ENCODE peak calls at places on chromosome 11, in five cellular contexts. O is AG09309, M is tibial artery, R is testis, T is GM12864. F is an unnamed sample.
A peak's percentile ranks its signal among the peaks of the same experiment; 100 is the strongest.

GRCh38 chr11:86143429-86144030 is 74.6 kb upstream of the PICALM start:
- DNase-seq in T (peak; percentile 34), R (no peak), O (no peak), M (no peak), F (no peak)

GRCh38 chr11:22666700-22667439 is 459 bp downstream of the GAS2 start:
- DNase-seq in R (peak; percentile 56), O (no peak), T (no peak), M (no peak), F (no peak)

GRCh38 chr11:44941286-44942021 is 9.2 kb downstream of the TP53I11 start:
- DNase-seq in T (no peak), M (no peak), O (no peak), R (no peak), F (no peak)

GRCh38 chr11:111526501-111526900 is 11.9 kb downstream of the HOATZ start:
- DNase-seq in M (no peak), R (no peak), T (peak; percentile 24), O (no peak), F (no peak)

GRCh38 chr11:2724653-2725366 is 25.0 kb upstream of the KCNQ1OT1 start:
- DNase-seq in M (no peak), R (peak; percentile 52), T (no peak), O (no peak), F (no peak)

GRCh38 chr11:61632096-61632495 is 48.1 kb upstream of the DAGLA start:
- DNase-seq in T (no peak), M (no peak), R (peak; percentile 43), O (no peak), F (no peak)

GRCh38 chr11:20110908-20111669 is 49.2 kb downstream of the DBX1 start:
- DNase-seq in T (no peak), O (peak; percentile 95), R (peak; percentile 68), M (no peak), F (peak; percentile 35)

GRCh38 chr11:36131719-36132349 is 157.4 kb downstream of the COMMD9 start:
- DNase-seq in O (no peak), R (peak; percentile 81), T (no peak), M (peak; percentile 65), F (no peak)

GRCh38 chr11:9606799-9607510 is 33.5 kb downstream of the WEE1 start:
- DNase-seq in M (no peak), T (no peak), O (no peak), R (no peak), F (no peak)

GRCh38 chr11:121366038-121366437 is 73.5 kb downstream of the SC5D start:
- DNase-seq in M (no peak), O (no peak), T (no peak), R (no peak), F (no peak)

GRCh38 chr11:13358871-13359270 is 81.3 kb downstream of the BMAL1 start:
- DNase-seq in O (no peak), T (no peak), M (no peak), R (no peak), F (no peak)

GRCh38 chr11:2138436-2139117 is 612 bp downstream of the IGF2 start:
- DNase-seq in M (no peak), T (no peak), R (no peak), O (no peak), F (no peak)

GRCh38 chr11:70834277-70834940 is 418.0 kb downstream of the SHANK2 start:
- DNase-seq in R (no peak), M (no peak), T (no peak), O (no peak), F (no peak)

GRCh38 chr11:27228232-27228631 is 134.8 kb downstream of the CCDC34 start:
- DNase-seq in O (no peak), M (no peak), R (no peak), T (no peak), F (no peak)

GRCh38 chr11:7436657-7437056 is 48.6 kb upstream of the OLFML1 start:
- DNase-seq in R (no peak), T (peak; percentile 39), O (no peak), M (peak; percentile 42), F (no peak)

GRCh38 chr11:1405186-1406020 is 15.7 kb downstream of the BRSK2 start:
- DNase-seq in O (no peak), M (no peak), T (no peak), R (no peak), F (no peak)

GRCh38 chr11:86811637-86812321 is 11.4 kb downstream of the PRSS23 start:
- DNase-seq in O (peak; percentile 34), T (no peak), R (no peak), M (no peak), F (no peak)

GRCh38 chr11:128174465-128175101 is 412.8 kb downstream of the ETS1 start:
- DNase-seq in O (peak; percentile 67), M (no peak), T (no peak), R (no peak), F (no peak)

GRCh38 chr11:121422675-121423074 is 29.4 kb upstream of the SORL1 start:
- DNase-seq in T (peak; percentile 73), O (no peak), R (no peak), M (no peak), F (no peak)

GRCh38 chr11:45289369-45289768 is 3.2 kb upstream of the SYT13 start:
- DNase-seq in O (peak; percentile 5), M (no peak), T (no peak), R (no peak), F (no peak)

GRCh38 chr11:34870548-34871209 is 45.5 kb downstream of the APIP start:
- DNase-seq in T (no peak), O (no peak), M (no peak), R (no peak), F (no peak)

GRCh38 chr11:62857541-62857982 is 18.2 kb upstream of the WDR74 start:
- DNase-seq in R (no peak), T (no peak), O (no peak), M (no peak), F (no peak)

GRCh38 chr11:124900464-124900863 is 2.8 kb upstream of the ROBO4 start:
- DNase-seq in R (no peak), O (peak; percentile 46), M (peak; percentile 46), T (no peak), F (no peak)

GRCh38 chr11:65856689-65857499 is 1.1 kb downstream of the CFL1 start:
- DNase-seq in T (no peak), R (peak; percentile 90), O (no peak), M (peak; percentile 82), F (no peak)

GRCh38 chr11:95229199-95230053 is 1.6 kb downstream of the SESN3 start:
- DNase-seq in O (no peak), T (no peak), R (no peak), M (no peak), F (no peak)

GRCh38 chr11:6545917-6546605 is 49.0 kb downstream of the DNHD1 start:
- DNase-seq in O (no peak), T (no peak), M (no peak), R (no peak), F (no peak)

GRCh38 chr11:61028135-61028729 is 56.8 kb downstream of the CD6 start:
- DNase-seq in M (no peak), R (no peak), O (no peak), T (no peak), F (no peak)

GRCh38 chr11:126963603-126964353 is 36.8 kb downstream of the KIRREL3 start:
- DNase-seq in O (no peak), M (no peak), R (no peak), T (no peak), F (no peak)

DNA sequence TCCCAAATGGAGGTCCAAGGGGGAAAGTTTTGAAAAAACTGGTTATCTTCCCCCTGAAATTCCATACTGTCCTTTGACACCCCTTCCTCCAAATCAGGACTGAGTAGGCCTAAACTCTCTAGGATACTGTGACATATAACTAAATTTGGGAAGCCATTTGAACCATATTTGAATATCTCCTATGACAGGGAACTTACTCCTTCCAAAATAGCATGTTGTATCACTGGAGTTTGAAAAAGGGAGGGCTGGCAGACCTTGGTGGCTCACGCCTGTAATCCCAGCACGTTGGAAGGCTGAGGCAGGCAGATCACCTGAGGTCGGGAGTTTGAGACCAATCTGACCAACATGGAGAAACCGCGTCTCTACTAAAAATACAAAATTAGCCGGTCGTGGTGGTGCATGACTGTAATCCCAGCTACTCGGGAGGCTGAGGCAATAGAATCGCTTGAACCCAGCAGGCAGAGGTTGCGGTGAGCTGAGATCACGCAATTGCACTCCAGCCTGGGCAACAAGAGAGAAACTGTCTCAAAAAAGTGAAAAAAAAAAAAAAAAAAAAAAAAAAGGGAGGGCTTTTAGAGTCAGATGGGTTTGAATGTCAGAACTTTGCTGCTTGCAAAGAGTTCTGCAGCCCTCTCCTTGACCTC is 42.4 kb downstream of the PIK3C2A start:
- DNase-seq in O (no peak), M (no peak), R (no peak), T (no peak), F (no peak)
- TF ChIP-seq CTCF in O (no peak), M (no peak), R (no peak), T (no peak), F (no peak)

GRCh38 chr11:113571531-113571930 is 96.3 kb upstream of the DRD2 start:
- DNase-seq in O (no peak), R (no peak), M (no peak), T (no peak), F (no peak)
- H3K4me3 ChIP-seq in O (no peak overlapping the region), R (no peak overlapping the region), M (no peak overlapping the region), T (no peak overlapping the region), F (no peak overlapping the region)

GRCh38 chr11:76837696-76838421 is 22.9 kb upstream of the ACER3 start:
- DNase-seq in M (no peak), O (no peak), R (no peak), T (no peak), F (no peak)

GRCh38 chr11:76835928-76836612 is 24.6 kb upstream of the ACER3 start:
- DNase-seq in M (peak; percentile 61), T (no peak), R (peak; percentile 40), O (peak; percentile 76), F (peak; percentile 99)

GRCh38 chr11:76836613-76837291 is 24.0 kb upstream of the ACER3 start:
- DNase-seq in M (no peak), T (no peak), R (no peak), O (no peak), F (no peak)

GRCh38 chr11:76839326-76839725 is 21.4 kb upstream of the ACER3 start:
- DNase-seq in R (no peak), T (no peak), M (no peak), O (no peak), F (no peak)

GRCh38 chr11:76838422-76839068 is 22.2 kb upstream of the ACER3 start:
- DNase-seq in O (no peak), M (no peak), R (no peak), T (no peak), F (no peak)
- TF ChIP-seq CTCF in O (peak; percentile 37), M (no peak), R (no peak), T (peak; percentile 6), F (no peak)

DNA sequence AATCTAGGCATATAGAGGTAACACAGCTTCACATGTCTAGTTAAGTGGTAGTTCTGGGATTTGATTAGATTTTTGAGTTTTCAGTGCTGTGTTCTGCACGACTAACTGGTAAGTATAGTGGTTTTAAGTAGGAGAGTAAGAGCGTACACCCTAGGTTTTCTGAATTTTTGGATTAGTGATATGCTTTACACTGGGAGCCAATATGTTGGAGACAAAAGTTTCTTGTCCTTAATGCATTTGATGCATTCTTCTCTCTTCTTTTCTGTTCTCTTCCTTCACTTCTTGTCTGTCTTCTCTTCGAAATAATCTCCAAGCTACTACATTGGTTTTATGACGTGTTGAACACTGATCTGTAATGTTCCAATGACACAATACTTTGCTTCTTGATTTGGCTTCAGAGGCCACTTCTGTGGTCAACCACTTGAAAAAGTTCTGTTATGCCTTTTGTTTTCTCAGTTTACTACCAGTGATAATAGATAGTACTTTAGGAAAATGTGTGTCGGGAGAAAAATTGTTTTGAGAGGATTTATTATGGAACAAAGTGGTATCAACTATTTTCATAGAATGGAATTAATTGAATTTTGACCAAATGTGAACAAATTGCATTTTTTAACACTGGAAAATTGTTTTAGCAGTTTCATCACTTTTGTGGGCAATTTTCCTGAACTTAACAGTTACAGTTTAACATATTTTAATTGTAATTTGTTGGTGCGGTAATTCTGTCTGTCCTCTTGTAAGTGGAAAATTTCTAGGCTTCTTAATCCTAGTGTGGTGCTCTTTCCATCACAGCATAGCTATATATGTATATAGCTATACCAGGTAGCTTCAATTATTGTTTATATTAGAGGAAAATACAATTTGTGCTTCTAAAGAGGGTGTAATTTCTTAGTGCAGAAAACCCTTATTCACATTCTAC is 2.6 kb downstream of the PDE3B start:
- DNase-seq in T (no peak), M (no peak), O (no peak), R (no peak), F (no peak)
- H3K4me3 ChIP-seq in T (no peak overlapping the region), M (no peak overlapping the region), O (no peak overlapping the region), R (no peak overlapping the region), F (peak overlapping the region; percentile 88)

F was measured in LNCaP clone FGC.